ENCODE peak calls at places on chromosomes 1 and 21, in six cellular contexts. One of them, this sample, is unnamed.

GRCh38 chr1:203081465-203082355 is 4.1 kb downstream of the MYOG start:
- DNase-seq in sigmoid colon: peak
- DNase-seq in activated gamma-delta T cell: no peak
- DNase-seq in right cardiac atrium: no peak
- DNase-seq in uterus: no peak
- DNase-seq in activated naive CD4-positive, alpha-beta T cell: no peak
- DNase-seq in this sample: no peak

GRCh38 chr1:212225871-212226302 is 59.3 kb upstream of the PPP2R5A start:
- DNase-seq in activated gamma-delta T cell: no peak
- DNase-seq in sigmoid colon: no peak
- DNase-seq in activated naive CD4-positive, alpha-beta T cell: no peak
- DNase-seq in right cardiac atrium: no peak
- DNase-seq in uterus: no peak
- DNase-seq in this sample: no peak

GRCh38 chr1:236699366-236699765 is 13.1 kb downstream of the ACTN2 start:
- DNase-seq in uterus: no peak
- DNase-seq in activated gamma-delta T cell: no peak
- DNase-seq in activated naive CD4-positive, alpha-beta T cell: no peak
- DNase-seq in right cardiac atrium: no peak
- DNase-seq in sigmoid colon: no peak
- DNase-seq in this sample: no peak

GRCh38 chr1:204377800-204378608 is 18.3 kb upstream of the PLEKHA6 start:
- DNase-seq in sigmoid colon: peak
- DNase-seq in uterus: no peak
- DNase-seq in right cardiac atrium: peak
- DNase-seq in activated gamma-delta T cell: peak
- DNase-seq in activated naive CD4-positive, alpha-beta T cell: peak
- DNase-seq in this sample: no peak

GRCh38 chr1:8889925-8890785 is 11.7 kb upstream of the ENO1 start:
- DNase-seq in uterus: peak
- DNase-seq in activated gamma-delta T cell: no peak
- DNase-seq in activated naive CD4-positive, alpha-beta T cell: no peak
- DNase-seq in right cardiac atrium: peak
- DNase-seq in sigmoid colon: peak
- DNase-seq in this sample: no peak

GRCh38 chr1:56570924-56571372 is 8.4 kb downstream of the PLPP3 start:
- DNase-seq in sigmoid colon: no peak
- DNase-seq in right cardiac atrium: no peak
- DNase-seq in uterus: no peak
- DNase-seq in activated naive CD4-positive, alpha-beta T cell: no peak
- DNase-seq in activated gamma-delta T cell: no peak
- DNase-seq in this sample: no peak

GRCh38 chr1:226741009-226741408 is 1.9 kb upstream of the ITPKB start:
- DNase-seq in activated naive CD4-positive, alpha-beta T cell: no peak
- DNase-seq in right cardiac atrium: no peak
- DNase-seq in activated gamma-delta T cell: no peak
- DNase-seq in uterus: no peak
- DNase-seq in sigmoid colon: no peak
- DNase-seq in this sample: no peak

GRCh38 chr1:8022395-8023286 is 3.5 kb downstream of the ERRFI1 start:
- DNase-seq in activated naive CD4-positive, alpha-beta T cell: no peak
- DNase-seq in sigmoid colon: no peak
- DNase-seq in uterus: no peak
- DNase-seq in activated gamma-delta T cell: no peak
- DNase-seq in right cardiac atrium: no peak
- DNase-seq in this sample: no peak

GRCh38 chr1:46301406-46302090 is 1.9 kb downstream of the LRRC41 start:
- DNase-seq in activated gamma-delta T cell: no peak
- DNase-seq in sigmoid colon: peak
- DNase-seq in right cardiac atrium: peak
- DNase-seq in activated naive CD4-positive, alpha-beta T cell: no peak
- DNase-seq in uterus: peak
- DNase-seq in this sample: no peak

GRCh38 chr1:156052862-156053769 is 482 bp downstream of the UBQLN4 start:
- DNase-seq in activated naive CD4-positive, alpha-beta T cell: peak
- DNase-seq in right cardiac atrium: peak
- DNase-seq in uterus: peak
- DNase-seq in sigmoid colon: peak
- DNase-seq in activated gamma-delta T cell: peak
- DNase-seq in this sample: peak

GRCh38 chr1:88291902-88292301 is 392.2 kb upstream of the PKN2 start:
- DNase-seq in sigmoid colon: no peak
- DNase-seq in right cardiac atrium: no peak
- DNase-seq in uterus: no peak
- DNase-seq in activated gamma-delta T cell: no peak
- DNase-seq in activated naive CD4-positive, alpha-beta T cell: no peak
- DNase-seq in this sample: no peak

GRCh38 chr1:205791568-205792180 is 16.4 kb upstream of the RAB29 start:
- DNase-seq in activated gamma-delta T cell: no peak
- DNase-seq in sigmoid colon: no peak
- DNase-seq in uterus: peak
- DNase-seq in right cardiac atrium: peak
- DNase-seq in activated naive CD4-positive, alpha-beta T cell: peak
- DNase-seq in this sample: no peak

GRCh38 chr1:201608635-201609395 is 69.9 kb downstream of the NAV1 start:
- DNase-seq in sigmoid colon: no peak
- DNase-seq in uterus: no peak
- DNase-seq in right cardiac atrium: peak
- DNase-seq in activated naive CD4-positive, alpha-beta T cell: no peak
- DNase-seq in activated gamma-delta T cell: no peak
- DNase-seq in this sample: peak

GRCh38 chr1:109895720-109896504 is 14.7 kb upstream of the CSF1 start:
- DNase-seq in uterus: peak
- DNase-seq in right cardiac atrium: peak
- DNase-seq in sigmoid colon: no peak
- DNase-seq in activated naive CD4-positive, alpha-beta T cell: no peak
- DNase-seq in activated gamma-delta T cell: no peak
- DNase-seq in this sample: no peak

GRCh38 chr1:29235955-29236742 is at the start of gene PTPRU:
- DNase-seq in sigmoid colon: peak
- DNase-seq in right cardiac atrium: peak
- DNase-seq in activated gamma-delta T cell: peak
- DNase-seq in activated naive CD4-positive, alpha-beta T cell: peak
- DNase-seq in uterus: peak
- DNase-seq in this sample: peak

GRCh38 chr21:41142051-41142795 is 25.7 kb upstream of the BACE2 start:
- DNase-seq in activated naive CD4-positive, alpha-beta T cell: no peak
- DNase-seq in activated gamma-delta T cell: no peak
- DNase-seq in sigmoid colon: no peak
- DNase-seq in uterus: no peak
- DNase-seq in right cardiac atrium: no peak
- DNase-seq in this sample: peak

GRCh38 chr1:47686731-47687617 is 249.1 kb downstream of the FOXD2 start:
- DNase-seq in sigmoid colon: peak
- DNase-seq in activated gamma-delta T cell: no peak
- DNase-seq in activated naive CD4-positive, alpha-beta T cell: no peak
- DNase-seq in right cardiac atrium: no peak
- DNase-seq in uterus: no peak
- DNase-seq in this sample: no peak

GRCh38 chr1:210681158-210681557 is 352.5 kb downstream of the HHAT start:
- DNase-seq in activated gamma-delta T cell: no peak
- DNase-seq in uterus: no peak
- DNase-seq in sigmoid colon: no peak
- DNase-seq in activated naive CD4-positive, alpha-beta T cell: no peak
- DNase-seq in right cardiac atrium: no peak
- DNase-seq in this sample: no peak

GRCh38 chr1:164891615-164892014 is 332.6 kb downstream of the PBX1 start:
- DNase-seq in uterus: no peak
- DNase-seq in activated gamma-delta T cell: no peak
- DNase-seq in sigmoid colon: no peak
- DNase-seq in right cardiac atrium: no peak
- DNase-seq in activated naive CD4-positive, alpha-beta T cell: no peak
- DNase-seq in this sample: no peak

GRCh38 chr1:41745022-41745421 is 173.7 kb downstream of the HIVEP3 start:
- DNase-seq in activated gamma-delta T cell: no peak
- DNase-seq in uterus: no peak
- DNase-seq in activated naive CD4-positive, alpha-beta T cell: no peak
- DNase-seq in right cardiac atrium: no peak
- DNase-seq in sigmoid colon: no peak
- DNase-seq in this sample: no peak

GRCh38 chr1:152801333-152801732 is 4.8 kb downstream of the LCE1D start:
- DNase-seq in activated naive CD4-positive, alpha-beta T cell: no peak
- DNase-seq in uterus: no peak
- DNase-seq in sigmoid colon: no peak
- DNase-seq in right cardiac atrium: no peak
- DNase-seq in activated gamma-delta T cell: no peak
- DNase-seq in this sample: no peak

This sample was measured in thoracic aorta.